ENCODE peak calls at places on chromosomes 6 and 20, in six cellular contexts. U is fibroblast of lung, Z is endothelial cell of umbilical vein, P is keratinocyte, B is PC-3, Q is IMR-90. S is an unnamed sample.

GRCh38 chr20:23205656-23206055 is 119.5 kb upstream of the CD93 start:
- DNase-seq in B (peak; percentile 51), Q (peak; percentile 9), U (peak; percentile 83), P (no peak), Z (peak; percentile 76), S (peak; percentile 72)

GRCh38 chr20:56504373-56505005 is 20.1 kb upstream of the FAM209A start:
- DNase-seq in Z (no peak), Q (no peak), B (no peak), P (no peak), U (no peak), S (peak; percentile 34)

GRCh38 chr6:157980288-157981131 is 1.2 kb upstream of the SYNJ2 start:
- DNase-seq in B (no peak), U (no peak), Q (no peak), P (no peak), Z (no peak), S (no peak)

GRCh38 chr6:166862287-166862977 is 93.9 kb downstream of the RNASET2 start:
- DNase-seq in U (no peak), Q (no peak), B (no peak), P (no peak), Z (no peak), S (peak; percentile 76)

GRCh38 chr20:36173451-36173933 is 19.0 kb downstream of the EPB41L1 start:
- DNase-seq in P (no peak), U (peak; percentile 41), Z (no peak), Q (peak; percentile 13), B (no peak), S (peak; percentile 94)

GRCh38 chr6:104959453-104959858 is 2.5 kb downstream of the LIN28B start:
- DNase-seq in U (no peak), Q (no peak), P (no peak), B (no peak), Z (no peak), S (no peak)

GRCh38 chr6:134183844-134184243 is 131.4 kb upstream of the SLC2A12 start:
- DNase-seq in U (no peak), Z (no peak), Q (no peak), B (no peak), P (no peak), S (no peak)

GRCh38 chr6:52990342-52990741 is 4.7 kb downstream of the GSTA4 start:
- DNase-seq in U (peak; percentile 31), B (peak; percentile 90), Z (no peak), P (peak; percentile 7), Q (peak; percentile 61), S (no peak)

GRCh38 chr6:13703496-13703895 is 8.1 kb downstream of the RANBP9 start:
- DNase-seq in U (no peak), B (no peak), P (no peak), Q (no peak), Z (peak; percentile 71), S (peak; percentile 11)

GRCh38 chr6:7241709-7242645 is 71.0 kb downstream of the SSR1 start:
- DNase-seq in B (peak; percentile 61), U (peak; percentile 48), Z (no peak), P (no peak), Q (peak; percentile 48), S (peak; percentile 27)

GRCh38 chr20:10992776-10993175 is 319.0 kb upstream of the JAG1 start:
- DNase-seq in P (no peak), Z (no peak), Q (peak; percentile 28), B (no peak), U (peak; percentile 53), S (no peak)

GRCh38 chr20:49029203-49029602 is 16.9 kb upstream of the CSE1L start:
- DNase-seq in U (no peak), B (no peak), P (no peak), Z (no peak), Q (peak; percentile 38), S (no peak)

GRCh38 chr6:126439040-126439439 is 99.1 kb downstream of the CENPW start:
- DNase-seq in P (no peak), B (no peak), Q (no peak), U (no peak), Z (no peak), S (no peak)

GRCh38 chr6:52994789-52995078 is 350 bp downstream of the GSTA4 start:
- DNase-seq in P (no peak), U (no peak), Q (peak; percentile 8), Z (no peak), B (no peak), S (no peak)

GRCh38 chr6:73732845-73733675 is 37.1 kb downstream of the CD109 start:
- DNase-seq in Z (peak; percentile 78), Q (peak; percentile 78), B (peak; percentile 75), P (no peak), U (peak; percentile 82), S (peak; percentile 73)
- H2AFZ ChIP-seq in Z (no peak overlapping the region), Q (peak overlapping the region; percentile 48), B (no peak overlapping the region), P (no peak overlapping the region), U (peak overlapping the region; percentile 30), S (peak overlapping the region; percentile 86)

DNA sequence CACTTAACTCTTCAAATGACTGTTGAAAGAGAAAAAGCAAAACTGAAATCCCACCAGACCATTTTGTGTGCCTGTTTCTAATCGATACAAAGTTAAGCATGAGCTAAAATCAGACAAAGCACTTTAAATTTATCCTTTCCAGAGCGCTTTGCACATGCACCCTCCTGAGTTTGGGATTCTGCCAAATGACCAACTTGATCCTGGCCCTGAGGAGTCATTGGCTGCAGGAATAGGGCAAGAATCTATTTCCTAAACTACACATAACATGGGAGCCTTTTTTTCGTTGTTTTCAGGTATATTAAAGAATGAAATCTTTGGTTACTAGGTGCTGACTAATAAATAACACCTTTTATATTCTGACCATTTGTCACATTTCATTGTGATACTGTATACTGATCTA is 23.8 kb upstream of the MTHFD1L start:
- DNase-seq in Q (no peak), B (no peak), U (no peak), Z (no peak), P (no peak), S (no peak)
- TF ChIP-seq CTCF in Q (no peak), B (no peak), U (no peak), Z (no peak), P (no peak), S (no peak)

DNA sequence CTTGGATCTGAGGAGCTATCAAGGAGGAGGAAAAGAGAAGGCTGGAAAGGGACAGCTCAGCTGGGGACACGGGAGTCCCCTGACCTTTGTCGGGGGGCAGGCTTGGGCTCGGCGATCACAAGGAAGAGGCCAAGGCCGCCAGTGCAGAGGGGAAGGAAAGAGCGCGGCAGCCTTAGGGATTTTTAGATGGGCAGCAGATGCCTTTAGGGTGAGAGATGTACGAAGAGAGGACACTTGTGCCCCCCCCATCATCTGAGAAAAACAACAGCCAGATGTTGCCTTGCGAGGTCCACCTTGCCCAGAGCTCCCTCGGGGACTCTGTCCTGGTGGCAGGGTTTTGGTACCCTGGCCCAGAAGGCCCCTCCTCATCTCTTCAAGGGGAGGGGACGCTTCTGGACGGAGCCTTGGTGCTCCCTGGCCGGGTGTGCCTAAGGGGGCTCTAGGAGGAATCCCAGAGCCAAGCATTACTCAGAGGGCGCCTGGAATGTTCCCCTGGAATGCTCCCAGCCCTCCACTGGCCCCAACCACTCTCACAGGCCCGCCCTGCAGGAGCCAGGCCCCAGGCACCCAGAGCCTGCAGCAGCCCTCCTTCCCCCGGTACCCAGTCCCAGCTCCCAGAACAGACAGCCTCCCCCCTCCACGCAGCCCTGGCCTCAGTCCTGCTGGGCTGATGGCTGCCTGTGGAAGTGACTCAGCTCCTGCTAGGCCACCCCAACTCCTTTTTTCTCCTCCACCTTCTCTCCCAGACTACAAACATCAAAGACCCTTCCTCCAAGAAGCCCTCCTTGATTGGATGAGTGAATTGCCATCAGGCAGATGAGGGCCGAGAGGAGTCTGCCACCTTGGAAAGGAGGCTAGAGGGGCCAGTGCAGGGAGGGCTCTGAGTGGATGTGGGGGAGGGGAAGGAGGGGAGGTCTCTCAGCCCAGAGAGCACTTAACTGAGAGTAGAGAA is 1.8 kb downstream of the ADAM33 start:
- DNase-seq in Z (no peak), U (peak; percentile 69), B (no peak), Q (peak; percentile 48), P (no peak), S (peak; percentile 27)
- H2AFZ ChIP-seq in Z (no peak overlapping the region), U (no peak overlapping the region), B (no peak overlapping the region), Q (peak overlapping the region; percentile 77), P (no peak overlapping the region), S (no peak overlapping the region)

GRCh38 chr6:74899416-74899815 is 306.4 kb downstream of the COL12A1 start:
- DNase-seq in U (peak; percentile 59), Q (peak; percentile 64), Z (peak; percentile 52), P (peak; percentile 23), B (peak; percentile 68), S (no peak)
- TF ChIP-seq CTCF in U (no peak), Q (peak; percentile 40), Z (peak; percentile 19), P (peak; percentile 45), B (peak; percentile 73), S (peak; percentile 17)

DNA sequence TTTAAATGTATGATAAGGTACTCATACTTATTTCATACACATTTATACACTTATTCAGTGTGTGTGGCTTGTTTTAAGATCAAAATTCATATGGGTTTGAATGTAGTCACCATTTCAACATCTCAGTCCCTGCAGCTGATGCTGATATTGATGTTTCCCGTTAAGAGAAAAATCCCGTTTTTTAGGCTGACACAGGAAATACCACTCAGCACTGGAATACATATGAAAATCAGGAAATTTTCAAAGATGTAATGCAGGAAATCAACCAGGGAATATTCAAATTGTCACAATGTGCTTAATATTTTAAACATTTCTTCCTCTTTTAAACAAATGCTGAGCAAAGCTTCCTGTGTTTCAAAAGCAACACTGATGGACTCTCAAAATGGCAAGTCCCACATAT is 94.5 kb upstream of the MARCKS start:
- DNase-seq in U (no peak), Z (no peak), Q (no peak), P (no peak), B (no peak), S (no peak)
- H2AFZ ChIP-seq in U (no peak overlapping the region), Z (peak overlapping the region; percentile 70), Q (no peak overlapping the region), P (no peak overlapping the region), B (peak overlapping the region; percentile 35), S (no peak overlapping the region)

GRCh38 chr6:30763618-30764489 is 19.5 kb upstream of the IER3 start:
- DNase-seq in U (no peak), B (no peak), Q (peak; percentile 54), Z (peak; percentile 97), P (no peak), S (peak; percentile 72)
- TF ChIP-seq CTCF in U (no peak), B (no peak), Q (peak; percentile 21), Z (peak; percentile 25), P (no peak), S (no peak)